ENCODE peak calls at places on chromosomes 7 and 10, in four cellular contexts. G, J, S and A are unnamed samples.
A peak's percentile ranks its signal among the peaks of the same experiment; 100 is the strongest.

GRCh38 chr7:121530251-121531174 is 134.4 kb upstream of the FAM3C start:
- DNase-seq in G (no peak), J (peak; percentile 81), S (no peak), A (peak; percentile 99)

GRCh38 chr7:44955733-44956132 is 23.1 kb downstream of the MYO1G start:
- DNase-seq in G (no peak), J (no peak), S (no peak), A (no peak)

GRCh38 chr7:132548489-132549078 is 27.7 kb downstream of the PLXNA4 start:
- DNase-seq in G (no peak), J (peak; percentile 33), S (no peak), A (no peak)

GRCh38 chr10:36671607-36672006 is 453.8 kb upstream of the ANKRD30A start:
- DNase-seq in G (no peak), J (peak; percentile 81), S (no peak), A (peak; percentile 45)

GRCh38 chr10:30111340-30111980 is 52.1 kb upstream of the JCAD start:
- DNase-seq in G (no peak), J (peak; percentile 89), S (no peak), A (no peak)

GRCh38 chr7:149816267-149816751 is 21.9 kb upstream of the ZNF862 start:
- DNase-seq in G (no peak), J (no peak), S (no peak), A (no peak)

GRCh38 chr10:24929904-24930303 is 22.5 kb downstream of the PRTFDC1 start:
- DNase-seq in G (no peak), J (no peak), S (no peak), A (no peak)

GRCh38 chr10:86635402-86635801 is 18.9 kb upstream of the OPN4 start:
- DNase-seq in G (no peak), J (peak; percentile 91), S (no peak), A (peak; percentile 57)

GRCh38 chr10:4138146-4138721 is 353.2 kb upstream of the KLF6 start:
- DNase-seq in G (no peak), J (no peak), S (no peak), A (no peak)

GRCh38 chr7:151518781-151519044 is 982 bp downstream of the RHEB start:
- DNase-seq in G (no peak), J (no peak), S (no peak), A (peak; percentile 43)

GRCh38 chr10:101829561-101830315 is 11.5 kb upstream of the OGA start:
- DNase-seq in G (peak; percentile 92), J (no peak), S (peak; percentile 70), A (no peak)

GRCh38 chr10:131473645-131474044 is 162.1 kb upstream of the TCERG1L start:
- DNase-seq in G (no peak), J (no peak), S (no peak), A (no peak)

GRCh38 chr7:76037310-76037709 is 10.5 kb downstream of the STYXL1 start:
- DNase-seq in G (no peak), J (peak; percentile 92), S (no peak), A (peak; percentile 65)

GRCh38 chr10:63883861-63884260 is 362.7 kb downstream of the REEP3 start:
- DNase-seq in G (no peak), J (no peak), S (no peak), A (no peak)

GRCh38 chr10:35379226-35380137 is 43.2 kb downstream of the CCNY start:
- DNase-seq in G (no peak), J (peak; percentile 88), S (no peak), A (peak; percentile 66)

GRCh38 chr10:72487521-72487920 is 132.8 kb upstream of the DNAJB12 start:
- DNase-seq in G (no peak), J (no peak), S (no peak), A (no peak)

GRCh38 chr7:3910041-3910440 is 609.0 kb downstream of the SDK1 start:
- DNase-seq in G (no peak), J (no peak), S (no peak), A (no peak)

GRCh38 chr10:97589479-97589878 is at the start of gene C10orf62:
- DNase-seq in G (no peak), J (no peak), S (no peak), A (no peak)

GRCh38 chr10:111560042-111560441 is 483.2 kb downstream of the ADRA2A start:
- DNase-seq in G (no peak), J (no peak), S (no peak), A (no peak)

GRCh38 chr10:110208614-110209398 is 1.4 kb downstream of the MXI1 start:
- DNase-seq in G (no peak), J (peak; percentile 46), S (no peak), A (peak; percentile 67)

GRCh38 chr7:125834421-125834820 is 904.8 kb upstream of the POT1 start:
- DNase-seq in G (no peak), J (no peak), S (no peak), A (no peak)

GRCh38 chr10:24172909-24173308 is 36.0 kb upstream of the KIAA1217 start:
- DNase-seq in G (no peak), J (no peak), S (no peak), A (no peak)

GRCh38 chr7:37052673-37053072 is 328.4 kb upstream of the AOAH start:
- DNase-seq in G (peak; percentile 63), J (peak; percentile 36), S (peak; percentile 67), A (peak; percentile 76)

GRCh38 chr10:24944512-24945255 is 7.7 kb downstream of the PRTFDC1 start:
- DNase-seq in G (peak; percentile 55), J (peak; percentile 89), S (no peak), A (peak; percentile 49)

GRCh38 chr7:96308253-96308949 is 13.5 kb downstream of the SLC25A13 start:
- DNase-seq in G (peak; percentile 58), J (no peak), S (no peak), A (no peak)

GRCh38 chr7:96306385-96307125 is 15.3 kb downstream of the SLC25A13 start:
- DNase-seq in G (no peak), J (no peak), S (no peak), A (no peak)

GRCh38 chr7:96305915-96306314 is 16.0 kb downstream of the SLC25A13 start:
- DNase-seq in G (no peak), J (no peak), S (no peak), A (no peak)

GRCh38 chr7:96310106-96310505 is 11.8 kb downstream of the SLC25A13 start:
- DNase-seq in G (no peak), J (no peak), S (no peak), A (no peak)

GRCh38 chr7:96308950-96309263 is 13.0 kb downstream of the SLC25A13 start:
- DNase-seq in G (no peak), J (no peak), S (no peak), A (no peak)
- H4K91ac ChIP-seq in G (no peak overlapping the region), J (no peak overlapping the region), S (no peak overlapping the region), A (no peak overlapping the region)

DNA sequence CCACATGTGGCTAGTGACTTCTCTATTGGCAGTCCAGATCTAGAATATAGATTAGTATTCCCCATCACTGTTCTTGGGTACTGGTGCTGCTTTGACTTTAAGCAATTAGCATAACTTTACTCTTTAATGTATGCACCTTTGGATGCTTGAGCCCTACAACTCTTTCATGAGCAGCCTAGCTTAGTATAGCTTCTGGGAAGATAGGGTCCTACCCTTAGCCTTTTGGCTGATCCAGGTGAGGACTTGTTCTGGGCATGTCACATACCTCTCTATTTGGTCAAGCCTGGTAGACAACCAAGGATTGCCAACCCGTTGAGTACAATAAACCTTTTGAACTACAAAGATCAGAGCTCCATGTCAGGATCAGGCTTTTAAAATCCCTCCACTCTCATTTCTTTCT is 17.7 kb downstream of the PCGF5 start:
- DNase-seq in G (peak; percentile 32), J (no peak), S (no peak), A (no peak)
- H2BK5ac ChIP-seq in G (no peak overlapping the region), J (no peak overlapping the region), S (no peak overlapping the region), A (no peak overlapping the region)

GRCh38 chr7:148319316-148319808 is 271.2 kb upstream of the C7orf33 start:
- DNase-seq in G (no peak), J (no peak), S (no peak), A (no peak)

GRCh38 chr7:148318092-148318756 is 272.3 kb upstream of the C7orf33 start:
- DNase-seq in G (peak; percentile 76), J (no peak), S (no peak), A (no peak)

DNA sequence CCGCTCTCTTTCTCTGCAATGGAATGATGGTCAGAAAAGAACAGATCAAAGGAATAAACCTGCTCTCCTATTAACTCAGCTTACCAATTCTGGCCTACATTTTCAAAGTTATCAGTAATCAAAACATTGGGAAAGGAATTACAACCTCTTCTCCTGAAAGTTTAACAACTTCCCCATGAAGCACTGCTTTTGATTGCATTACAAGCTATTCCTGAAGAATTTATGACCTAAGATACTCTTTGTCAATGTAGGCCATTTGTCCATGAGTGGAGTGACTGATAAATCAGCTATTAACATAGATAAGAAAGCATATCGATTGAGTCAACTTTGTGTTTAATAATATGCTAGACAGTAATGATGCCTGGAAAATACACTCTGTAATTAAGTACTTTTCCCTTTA is 271.7 kb upstream of the C7orf33 start:
- DNase-seq in G (no peak), J (no peak), S (no peak), A (no peak)
- H3K4ac ChIP-seq in G (no peak overlapping the region), J (no peak overlapping the region), S (no peak overlapping the region), A (no peak overlapping the region)

DNA sequence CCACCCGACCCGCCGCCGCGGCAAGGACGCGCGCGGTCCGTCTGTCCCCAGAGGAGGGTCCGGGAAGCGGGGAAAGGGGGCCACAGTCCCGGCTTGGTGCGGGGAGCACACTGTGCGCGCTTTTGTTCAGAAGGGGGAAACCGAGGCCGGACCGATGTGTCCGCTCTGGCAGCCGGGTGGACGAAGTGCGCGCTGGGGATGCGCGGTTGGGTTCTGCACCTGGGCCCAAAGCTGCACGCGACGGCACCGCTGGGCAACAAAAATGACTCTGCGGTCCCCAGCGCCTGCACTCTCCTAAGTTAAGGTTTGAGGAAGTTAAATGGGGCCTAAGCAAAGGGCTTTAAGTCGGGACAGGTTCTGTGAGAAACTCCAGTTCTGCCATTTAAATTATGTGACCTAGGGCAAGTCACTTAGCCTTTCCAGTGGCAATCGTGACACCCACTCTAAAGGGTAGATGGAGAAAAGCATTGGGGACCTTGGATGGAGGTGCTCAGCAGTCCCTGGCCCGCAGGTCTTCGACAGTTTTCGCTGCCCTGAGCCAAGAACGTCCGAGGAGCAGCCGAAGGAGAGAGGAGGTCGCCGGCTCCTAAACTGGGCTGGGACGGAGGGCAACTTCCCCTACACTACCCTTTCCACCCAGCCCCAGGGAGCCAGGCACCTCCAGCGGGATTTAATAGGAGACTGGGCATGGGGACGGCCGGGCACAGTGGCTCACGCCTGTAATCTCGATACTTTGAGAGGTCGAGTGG is 468 bp upstream of the ACBD5 start:
- DNase-seq in G (peak; percentile 55), J (no peak), S (peak; percentile 47), A (peak; percentile 44)
- H4K91ac ChIP-seq in G (no peak overlapping the region), J (peak overlapping the region; percentile 81), S (no peak overlapping the region), A (peak overlapping the region; percentile 98)

GRCh38 chr10:1380075-1380793 is 324.0 kb downstream of the WDR37 start:
- DNase-seq in G (peak; percentile 45), J (no peak), S (no peak), A (no peak)
- H2BK5ac ChIP-seq in G (no peak overlapping the region), J (no peak overlapping the region), S (no peak overlapping the region), A (no peak overlapping the region)

GRCh38 chr10:5898163-5898562 is 8.1 kb downstream of the FBH1 start:
- DNase-seq in G (no peak), J (no peak), S (no peak), A (no peak)
- H3K4ac ChIP-seq in G (no peak overlapping the region), J (no peak overlapping the region), S (no peak overlapping the region), A (no peak overlapping the region)

GRCh38 chr7:138194567-138194966 is 118.3 kb downstream of the AKR1D1 start:
- DNase-seq in G (no peak), J (no peak), S (no peak), A (no peak)

GRCh38 chr7:138197306-138197640 is 121.0 kb downstream of the AKR1D1 start:
- DNase-seq in G (no peak), J (no peak), S (no peak), A (peak; percentile 65)

GRCh38 chr7:138195207-138195606 is 118.9 kb downstream of the AKR1D1 start:
- DNase-seq in G (no peak), J (no peak), S (no peak), A (peak; percentile 68)
- H4K91ac ChIP-seq in G (no peak overlapping the region), J (no peak overlapping the region), S (no peak overlapping the region), A (no peak overlapping the region)